ENCODE peak calls at places on chromosomes 6 and 20, in seven cellular contexts. One of them, this sample, is unnamed.

GRCh38 chr6:70797625-70798024 is 129.9 kb downstream of the SMAP1 start:
- DNase-seq in uterus: no peak
- DNase-seq in fibroblast of lung: no peak
- DNase-seq in neuronal stem cell: no peak
- DNase-seq in GM23338: no peak
- DNase-seq in CD8-positive, alpha-beta memory T cell: no peak
- DNase-seq in iPS DF 6.9: no peak
- DNase-seq in this sample: no peak

GRCh38 chr6:133286765-133287164 is 45.6 kb downstream of the EYA4 start:
- DNase-seq in CD8-positive, alpha-beta memory T cell: no peak
- DNase-seq in GM23338: peak; percentile 54
- DNase-seq in fibroblast of lung: peak; percentile 10
- DNase-seq in iPS DF 6.9: no peak
- DNase-seq in neuronal stem cell: no peak
- DNase-seq in uterus: no peak
- DNase-seq in this sample: no peak

GRCh38 chr20:137668-138131 is 4.7 kb upstream of the DEFB126 start:
- DNase-seq in uterus: no peak
- DNase-seq in CD8-positive, alpha-beta memory T cell: no peak
- DNase-seq in iPS DF 6.9: no peak
- DNase-seq in neuronal stem cell: no peak
- DNase-seq in GM23338: peak; percentile 64
- DNase-seq in fibroblast of lung: no peak
- DNase-seq in this sample: no peak

GRCh38 chr6:80161438-80161837 is 55.0 kb downstream of the BCKDHB start:
- DNase-seq in CD8-positive, alpha-beta memory T cell: no peak
- DNase-seq in neuronal stem cell: peak; percentile 33
- DNase-seq in GM23338: no peak
- DNase-seq in iPS DF 6.9: no peak
- DNase-seq in uterus: no peak
- DNase-seq in fibroblast of lung: no peak
- DNase-seq in this sample: no peak

GRCh38 chr6:44012078-44012493 is 115.2 kb downstream of the MRPL14 start:
- DNase-seq in CD8-positive, alpha-beta memory T cell: no peak
- DNase-seq in neuronal stem cell: no peak
- DNase-seq in iPS DF 6.9: no peak
- DNase-seq in fibroblast of lung: peak; percentile 98
- DNase-seq in GM23338: no peak
- DNase-seq in uterus: no peak
- DNase-seq in this sample: no peak

GRCh38 chr6:51775942-51776860 is 311.2 kb downstream of the PKHD1 start:
- DNase-seq in fibroblast of lung: no peak
- DNase-seq in uterus: no peak
- DNase-seq in neuronal stem cell: no peak
- DNase-seq in iPS DF 6.9: no peak
- DNase-seq in GM23338: no peak
- DNase-seq in CD8-positive, alpha-beta memory T cell: no peak
- DNase-seq in this sample: no peak

GRCh38 chr20:17555106-17555505 is 14.8 kb upstream of the DSTN start:
- DNase-seq in neuronal stem cell: no peak
- DNase-seq in CD8-positive, alpha-beta memory T cell: no peak
- DNase-seq in iPS DF 6.9: no peak
- DNase-seq in fibroblast of lung: no peak
- DNase-seq in GM23338: no peak
- DNase-seq in uterus: no peak
- DNase-seq in this sample: no peak

GRCh38 chr6:170136541-170137175 is 154.2 kb downstream of the DLL1 start:
- DNase-seq in GM23338: no peak
- DNase-seq in fibroblast of lung: no peak
- DNase-seq in neuronal stem cell: no peak
- DNase-seq in CD8-positive, alpha-beta memory T cell: no peak
- DNase-seq in uterus: no peak
- DNase-seq in iPS DF 6.9: no peak
- DNase-seq in this sample: peak; percentile 55

GRCh38 chr6:42742116-42742894 is 3.6 kb downstream of the TBCC start:
- DNase-seq in neuronal stem cell: no peak
- DNase-seq in uterus: no peak
- DNase-seq in fibroblast of lung: peak; percentile 83
- DNase-seq in iPS DF 6.9: no peak
- DNase-seq in GM23338: no peak
- DNase-seq in CD8-positive, alpha-beta memory T cell: no peak
- DNase-seq in this sample: no peak

GRCh38 chr6:4032475-4032874 is 46.5 kb downstream of the FAM217A start:
- DNase-seq in GM23338: no peak
- DNase-seq in fibroblast of lung: no peak
- DNase-seq in CD8-positive, alpha-beta memory T cell: no peak
- DNase-seq in neuronal stem cell: no peak
- DNase-seq in iPS DF 6.9: no peak
- DNase-seq in uterus: no peak
- DNase-seq in this sample: no peak

GRCh38 chr6:155341130-155341828 is 27.0 kb upstream of the TFB1M start:
- DNase-seq in iPS DF 6.9: no peak
- DNase-seq in neuronal stem cell: no peak
- DNase-seq in GM23338: no peak
- DNase-seq in CD8-positive, alpha-beta memory T cell: no peak
- DNase-seq in fibroblast of lung: peak; percentile 92
- DNase-seq in uterus: no peak
- DNase-seq in this sample: no peak

GRCh38 chr6:168152306-168152963 is 73.4 kb upstream of the FRMD1 start:
- DNase-seq in uterus: peak; percentile 21
- DNase-seq in fibroblast of lung: peak; percentile 14
- DNase-seq in neuronal stem cell: no peak
- DNase-seq in CD8-positive, alpha-beta memory T cell: no peak
- DNase-seq in iPS DF 6.9: no peak
- DNase-seq in GM23338: no peak
- DNase-seq in this sample: no peak

GRCh38 chr6:29626948-29627761 is 5.8 kb downstream of the GABBR1 start:
- DNase-seq in neuronal stem cell: no peak
- DNase-seq in fibroblast of lung: no peak
- DNase-seq in GM23338: no peak
- DNase-seq in CD8-positive, alpha-beta memory T cell: no peak
- DNase-seq in iPS DF 6.9: no peak
- DNase-seq in uterus: peak; percentile 36
- DNase-seq in this sample: no peak

GRCh38 chr20:7379621-7380220 is 560.5 kb downstream of the HAO1 start:
- DNase-seq in GM23338: no peak
- DNase-seq in uterus: no peak
- DNase-seq in neuronal stem cell: no peak
- DNase-seq in CD8-positive, alpha-beta memory T cell: no peak
- DNase-seq in fibroblast of lung: peak; percentile 70
- DNase-seq in iPS DF 6.9: no peak
- DNase-seq in this sample: no peak

GRCh38 chr6:111600588-111601440 is 4.9 kb downstream of the TRAF3IP2 start:
- DNase-seq in uterus: peak; percentile 64
- DNase-seq in iPS DF 6.9: no peak
- DNase-seq in CD8-positive, alpha-beta memory T cell: no peak
- DNase-seq in neuronal stem cell: no peak
- DNase-seq in GM23338: no peak
- DNase-seq in fibroblast of lung: peak; percentile 25
- DNase-seq in this sample: no peak
- H3K4me1 ChIP-seq in uterus: peaks cover 19% of the 10 kb centered on the region
- H3K4me1 ChIP-seq in iPS DF 6.9: peaks cover 5% of the 10 kb centered on the region
- H3K4me1 ChIP-seq in CD8-positive, alpha-beta memory T cell: peaks cover 14% of the 10 kb centered on the region
- H3K4me1 ChIP-seq in neuronal stem cell: peaks cover 21% of the 10 kb centered on the region
- H3K4me1 ChIP-seq in GM23338: peaks cover 32% of the 10 kb centered on the region
- H3K4me1 ChIP-seq in fibroblast of lung: peaks cover 40% of the 10 kb centered on the region
- H3K4me1 ChIP-seq in this sample: peaks cover 35% of the 10 kb centered on the region

GRCh38 chr6:90714319-90714718 is 127.4 kb upstream of the MAP3K7 start:
- DNase-seq in GM23338: no peak
- DNase-seq in CD8-positive, alpha-beta memory T cell: no peak
- DNase-seq in iPS DF 6.9: no peak
- DNase-seq in fibroblast of lung: no peak
- DNase-seq in neuronal stem cell: no peak
- DNase-seq in uterus: no peak
- DNase-seq in this sample: no peak
- H3K4me3 ChIP-seq in GM23338: no peak overlapping the region
- H3K4me3 ChIP-seq in CD8-positive, alpha-beta memory T cell: no peak overlapping the region
- H3K4me3 ChIP-seq in iPS DF 6.9: no peak overlapping the region
- H3K4me3 ChIP-seq in fibroblast of lung: no peak overlapping the region
- H3K4me3 ChIP-seq in neuronal stem cell: no peak overlapping the region
- H3K4me3 ChIP-seq in uterus: no peak overlapping the region
- H3K4me3 ChIP-seq in this sample: no peak overlapping the region

GRCh38 chr20:3403741-3404140 is 3.7 kb downstream of the DNAAF9 start:
- DNase-seq in GM23338: no peak
- DNase-seq in iPS DF 6.9: no peak
- DNase-seq in CD8-positive, alpha-beta memory T cell: no peak
- DNase-seq in fibroblast of lung: no peak
- DNase-seq in uterus: no peak
- DNase-seq in neuronal stem cell: no peak
- DNase-seq in this sample: no peak
- H3K4me1 ChIP-seq in GM23338: peaks cover 10% of the 10 kb centered on the region
- H3K4me1 ChIP-seq in iPS DF 6.9: no peaks in the 10 kb centered on the region
- H3K4me1 ChIP-seq in CD8-positive, alpha-beta memory T cell: peaks cover 5% of the 10 kb centered on the region
- H3K4me1 ChIP-seq in fibroblast of lung: peaks cover 5% of the 10 kb centered on the region
- H3K4me1 ChIP-seq in uterus: no peaks in the 10 kb centered on the region
- H3K4me1 ChIP-seq in neuronal stem cell: peaks cover 3% of the 10 kb centered on the region
- H3K4me1 ChIP-seq in this sample: peaks cover 5% of the 10 kb centered on the region

GRCh38 chr20:64043768-64044167 is 5.7 kb downstream of the SOX18 start:
- DNase-seq in fibroblast of lung: no peak
- DNase-seq in uterus: no peak
- DNase-seq in neuronal stem cell: no peak
- DNase-seq in GM23338: no peak
- DNase-seq in CD8-positive, alpha-beta memory T cell: no peak
- DNase-seq in iPS DF 6.9: no peak
- DNase-seq in this sample: no peak

GRCh38 chr20:64047968-64048401 is 1.5 kb downstream of the SOX18 start:
- DNase-seq in neuronal stem cell: no peak
- DNase-seq in GM23338: peak; percentile 66
- DNase-seq in fibroblast of lung: no peak
- DNase-seq in CD8-positive, alpha-beta memory T cell: no peak
- DNase-seq in uterus: no peak
- DNase-seq in iPS DF 6.9: no peak
- DNase-seq in this sample: no peak

GRCh38 chr20:64044484-64045247 is 4.8 kb downstream of the SOX18 start:
- DNase-seq in uterus: no peak
- DNase-seq in neuronal stem cell: no peak
- DNase-seq in iPS DF 6.9: no peak
- DNase-seq in fibroblast of lung: peak; percentile 50
- DNase-seq in CD8-positive, alpha-beta memory T cell: no peak
- DNase-seq in GM23338: no peak
- DNase-seq in this sample: no peak

GRCh38 chr20:64047046-64047389 is 2.4 kb downstream of the SOX18 start:
- DNase-seq in neuronal stem cell: no peak
- DNase-seq in CD8-positive, alpha-beta memory T cell: no peak
- DNase-seq in uterus: no peak
- DNase-seq in GM23338: no peak
- DNase-seq in iPS DF 6.9: no peak
- DNase-seq in fibroblast of lung: no peak
- DNase-seq in this sample: no peak

DNA sequence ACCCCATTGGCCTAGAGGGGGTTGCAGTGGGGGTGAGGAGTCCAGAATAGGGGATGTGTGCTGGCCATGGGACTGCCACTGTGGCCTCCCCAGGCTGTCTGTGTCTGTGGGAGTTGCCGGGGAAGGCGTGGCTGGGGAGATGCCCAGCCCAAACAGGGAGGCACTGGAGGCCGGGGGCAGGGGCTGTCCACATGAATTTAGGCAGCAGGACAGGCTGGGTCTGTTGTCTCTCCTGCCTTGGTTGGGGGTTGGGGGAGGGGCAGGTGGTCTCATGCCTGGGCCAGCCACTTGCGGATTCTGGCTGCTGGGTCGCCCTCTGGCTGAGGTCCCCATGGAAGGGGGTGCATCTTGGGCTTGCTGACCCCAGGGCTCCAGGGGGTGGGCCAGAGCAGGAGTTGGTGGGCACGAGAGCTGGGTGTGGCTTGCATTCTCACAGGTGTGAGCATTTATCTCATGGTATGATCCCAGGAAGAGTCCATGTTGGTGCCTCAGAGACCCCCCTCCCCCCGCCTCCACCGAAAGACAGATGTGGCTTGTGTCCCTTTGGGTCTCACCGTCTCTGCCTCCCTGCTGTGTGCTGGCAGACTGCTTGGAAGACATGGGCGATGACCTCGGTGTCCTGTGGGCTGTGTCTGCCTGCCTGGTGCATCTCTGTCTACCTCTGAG is 4.0 kb downstream of the SOX18 start:
- DNase-seq in neuronal stem cell: no peak
- DNase-seq in GM23338: peak; percentile 27
- DNase-seq in uterus: no peak
- DNase-seq in CD8-positive, alpha-beta memory T cell: no peak
- DNase-seq in iPS DF 6.9: no peak
- DNase-seq in fibroblast of lung: no peak
- DNase-seq in this sample: no peak
- H3K4me3 ChIP-seq in neuronal stem cell: no peak overlapping the region
- H3K4me3 ChIP-seq in GM23338: no peak overlapping the region
- H3K4me3 ChIP-seq in uterus: no peak overlapping the region
- H3K4me3 ChIP-seq in CD8-positive, alpha-beta memory T cell: no peak overlapping the region
- H3K4me3 ChIP-seq in iPS DF 6.9: no peak overlapping the region
- H3K4me3 ChIP-seq in fibroblast of lung: no peak overlapping the region
- H3K4me3 ChIP-seq in this sample: no peak overlapping the region

GRCh38 chr6:7215798-7216231 is 97.2 kb downstream of the SSR1 start:
- DNase-seq in GM23338: no peak
- DNase-seq in uterus: no peak
- DNase-seq in CD8-positive, alpha-beta memory T cell: no peak
- DNase-seq in neuronal stem cell: no peak
- DNase-seq in iPS DF 6.9: no peak
- DNase-seq in fibroblast of lung: no peak
- DNase-seq in this sample: no peak
- H3K4me1 ChIP-seq in GM23338: no peaks in the 10 kb centered on the region
- H3K4me1 ChIP-seq in uterus: no peaks in the 10 kb centered on the region
- H3K4me1 ChIP-seq in CD8-positive, alpha-beta memory T cell: no peaks in the 10 kb centered on the region
- H3K4me1 ChIP-seq in neuronal stem cell: no peaks in the 10 kb centered on the region
- H3K4me1 ChIP-seq in iPS DF 6.9: no peaks in the 10 kb centered on the region
- H3K4me1 ChIP-seq in fibroblast of lung: peaks cover 30% of the 10 kb centered on the region
- H3K4me1 ChIP-seq in this sample: peaks cover 28% of the 10 kb centered on the region